ENCODE peak calls at places on chromosomes 1 and 21, in five cellular contexts. Y is mucosa of gallbladder; V is stimulated activated CD4-positive, alpha-beta T cell treated with anti-CD3 and anti-CD28 coated beads, TNF-alpha, amount 100 ng/mL, for 4 hours; J is activated CD8-positive, alpha-beta memory T cell treated with anti-CD3 and anti-CD28 coated beads for 1 hour; K is stimulated activated CD8-positive, alpha-beta memory T cell treated with anti-CD3 and anti-CD28 coated beads, Interleukin-7, amount 100 ng/mL, for 1 hour. D is an unnamed sample.

GRCh38 chr1:23593042-23593521 is 33.8 kb upstream of the ID3 start:
- DNase-seq in K (no peak), V (no peak), Y (no peak), J (no peak), D (no peak)

GRCh38 chr1:158087320-158087927 is 93.3 kb upstream of the CD1D start:
- DNase-seq in Y (peak), V (no peak), J (no peak), K (no peak), D (peak)

GRCh38 chr21:38989745-38990423 is 184.2 kb downstream of the ETS2 start:
- DNase-seq in V (no peak), Y (peak), K (no peak), J (no peak), D (peak)

GRCh38 chr1:204987689-204988088 is 55.3 kb upstream of the CNTN2 start:
- DNase-seq in Y (no peak), J (no peak), V (no peak), K (no peak), D (no peak)

GRCh38 chr1:174039069-174039468 is 16.9 kb upstream of the RC3H1 start:
- DNase-seq in K (no peak), V (no peak), Y (no peak), J (no peak), D (no peak)

GRCh38 chr1:55259906-55260608 is 44.9 kb upstream of the USP24 start:
- DNase-seq in J (no peak), Y (no peak), K (no peak), V (no peak), D (no peak)

GRCh38 chr1:182718311-182718710 is 33.9 kb upstream of the RGS8 start:
- DNase-seq in V (no peak), J (no peak), K (no peak), Y (no peak), D (no peak)

GRCh38 chr1:89779541-89779940 is 41.3 kb upstream of the LRRC8D start:
- DNase-seq in Y (no peak), V (no peak), J (no peak), K (no peak), D (no peak)

GRCh38 chr1:244053831-244054230 is 2.7 kb downstream of the ZBTB18 start:
- DNase-seq in K (no peak), J (no peak), V (no peak), Y (no peak), D (no peak)

GRCh38 chr1:216020743-216021345 is 402.4 kb downstream of the USH2A start:
- DNase-seq in V (no peak), Y (no peak), J (no peak), K (no peak), D (no peak)

GRCh38 chr1:25767437-25767770 is 32.6 kb upstream of the SELENON start:
- DNase-seq in V (no peak), J (no peak), Y (no peak), K (no peak), D (no peak)

GRCh38 chr1:165894591-165894990 is 67.2 kb downstream of the UCK2 start:
- DNase-seq in K (no peak), Y (no peak), V (no peak), J (no peak), D (no peak)

GRCh38 chr21:25186278-25186677 is 421.0 kb downstream of the MRPL39 start:
- DNase-seq in J (no peak), V (no peak), K (no peak), Y (no peak), D (no peak)

GRCh38 chr1:40140211-40140709 is 20.9 kb upstream of the RLF start:
- DNase-seq in K (no peak), J (no peak), Y (no peak), V (no peak), D (no peak)

D was measured in NCI-H187.